ENCODE peak calls at places on chromosome 17, in seven cellular contexts. G is RWPE1, Y is sciatic nerve, X is HEK293T, B is ascending aorta, S is H1, J is posterior cingulate gyrus. C is an unnamed sample.

GRCh38 chr17:36069131-36069530 is 5.1 kb downstream of the CCL18 start:
- DNase-seq in G (no peak), Y (no peak), X (no peak), B (no peak), S (no peak), J (no peak), C (no peak)

GRCh38 chr17:14471052-14471451 is 170.2 kb downstream of the HS3ST3B1 start:
- DNase-seq in G (peak), Y (no peak), X (no peak), B (no peak), S (no peak), J (no peak), C (no peak)

GRCh38 chr17:2972749-2973148 is 90.7 kb downstream of the OR1D5 start:
- DNase-seq in G (no peak), Y (no peak), X (no peak), B (no peak), S (no peak), J (no peak), C (no peak)

GRCh38 chr17:15457723-15458094 is 9.7 kb downstream of the CDRT4 start:
- DNase-seq in G (no peak), Y (peak), X (no peak), B (no peak), S (no peak), J (peak), C (no peak)

GRCh38 chr17:79777844-79778503 is at the start of gene CBX2:
- DNase-seq in G (peak), Y (peak), X (peak), B (peak), S (peak), J (peak), C (peak)

GRCh38 chr17:8991514-8992285 is 26.2 kb upstream of the PIK3R5 start:
- DNase-seq in G (peak), Y (peak), X (peak), B (peak), S (peak), J (peak), C (peak)

GRCh38 chr17:74790206-74791066 is 14.3 kb upstream of the NAT9 start:
- DNase-seq in G (no peak), Y (no peak), X (no peak), B (no peak), S (no peak), J (no peak), C (no peak)

GRCh38 chr17:78923660-78924453 is 1.3 kb downstream of the TIMP2 start:
- DNase-seq in G (peak), Y (peak), X (no peak), B (no peak), S (peak), J (no peak), C (peak)

GRCh38 chr17:75031972-75032895 is 14.5 kb downstream of the ATP5PD start:
- DNase-seq in G (peak), Y (peak), X (peak), B (peak), S (peak), J (peak), C (peak)

GRCh38 chr17:32341141-32341856 is 674 bp downstream of the C17orf75 start:
- DNase-seq in G (no peak), Y (no peak), X (no peak), B (no peak), S (no peak), J (no peak), C (peak)

GRCh38 chr17:7512105-7512504 is 27.9 kb downstream of the POLR2A start:
- DNase-seq in G (no peak), Y (no peak), X (no peak), B (no peak), S (no peak), J (no peak), C (no peak)

GRCh38 chr17:8753976-8754440 is 4.3 kb downstream of the SPDYE4 start:
- DNase-seq in G (peak), Y (no peak), X (peak), B (no peak), S (no peak), J (no peak), C (no peak)

GRCh38 chr17:55768946-55769624 is 18.2 kb downstream of the PCTP start:
- DNase-seq in G (no peak), Y (no peak), X (no peak), B (no peak), S (no peak), J (no peak), C (no peak)

GRCh38 chr17:41962768-41963434 is 3.7 kb upstream of the CNP start:
- DNase-seq in G (peak), Y (peak), X (peak), B (peak), S (peak), J (peak), C (peak)